ENCODE peak calls at places on chromosomes 4 and X, in eight cellular contexts. F is GM12892, H is heart left ventricle, R is H1, T is ovary, L is lower leg skin, Y is transverse colon, G is HCT116. V is an unnamed sample.

GRCh38 chr4:128228778-128229457 is 58.7 kb downstream of the PGRMC2 start:
- DNase-seq in F (no peak), H (no peak), R (no peak), T (no peak), L (no peak), Y (no peak), G (no peak), V (no peak)

GRCh38 chr4:103046416-103047290 is 27.1 kb upstream of the SLC9B1 start:
- DNase-seq in F (no peak), H (no peak), R (no peak), T (no peak), L (no peak), Y (peak), G (peak), V (no peak)

GRCh38 chrX:108447303-108447702 is 7.7 kb downstream of the COL4A5 start:
- DNase-seq in F (no peak), H (no peak), R (no peak), T (no peak), L (no peak), Y (no peak), G (no peak), V (no peak)

GRCh38 chr4:7660640-7661039 is 225.9 kb upstream of the PSAPL1 start:
- DNase-seq in F (no peak), H (no peak), R (no peak), T (no peak), L (no peak), Y (no peak), G (no peak), V (no peak)

GRCh38 chr4:145341381-145341780 is 140.3 kb upstream of the SMAD1 start:
- DNase-seq in F (no peak), H (no peak), R (no peak), T (no peak), L (no peak), Y (no peak), G (no peak), V (no peak)

GRCh38 chrX:118971552-118971951 is 2.9 kb upstream of the LONRF3 start:
- DNase-seq in F (no peak), H (no peak), R (no peak), T (no peak), L (no peak), Y (no peak), G (no peak), V (no peak)

GRCh38 chrX:71558920-71559319 is 19.3 kb upstream of the GCNA start:
- DNase-seq in F (no peak), H (no peak), R (no peak), T (no peak), L (no peak), Y (no peak), G (no peak), V (no peak)

GRCh38 chr4:337932-338758 is 531 bp downstream of the ZNF141 start:
- DNase-seq in F (no peak), H (peak), R (no peak), T (peak), L (peak), Y (no peak), G (no peak), V (no peak)

GRCh38 chr4:188869581-188869980 is 730.3 kb downstream of the TRIML1 start:
- DNase-seq in F (no peak), H (no peak), R (no peak), T (no peak), L (no peak), Y (no peak), G (no peak), V (no peak)

DNA sequence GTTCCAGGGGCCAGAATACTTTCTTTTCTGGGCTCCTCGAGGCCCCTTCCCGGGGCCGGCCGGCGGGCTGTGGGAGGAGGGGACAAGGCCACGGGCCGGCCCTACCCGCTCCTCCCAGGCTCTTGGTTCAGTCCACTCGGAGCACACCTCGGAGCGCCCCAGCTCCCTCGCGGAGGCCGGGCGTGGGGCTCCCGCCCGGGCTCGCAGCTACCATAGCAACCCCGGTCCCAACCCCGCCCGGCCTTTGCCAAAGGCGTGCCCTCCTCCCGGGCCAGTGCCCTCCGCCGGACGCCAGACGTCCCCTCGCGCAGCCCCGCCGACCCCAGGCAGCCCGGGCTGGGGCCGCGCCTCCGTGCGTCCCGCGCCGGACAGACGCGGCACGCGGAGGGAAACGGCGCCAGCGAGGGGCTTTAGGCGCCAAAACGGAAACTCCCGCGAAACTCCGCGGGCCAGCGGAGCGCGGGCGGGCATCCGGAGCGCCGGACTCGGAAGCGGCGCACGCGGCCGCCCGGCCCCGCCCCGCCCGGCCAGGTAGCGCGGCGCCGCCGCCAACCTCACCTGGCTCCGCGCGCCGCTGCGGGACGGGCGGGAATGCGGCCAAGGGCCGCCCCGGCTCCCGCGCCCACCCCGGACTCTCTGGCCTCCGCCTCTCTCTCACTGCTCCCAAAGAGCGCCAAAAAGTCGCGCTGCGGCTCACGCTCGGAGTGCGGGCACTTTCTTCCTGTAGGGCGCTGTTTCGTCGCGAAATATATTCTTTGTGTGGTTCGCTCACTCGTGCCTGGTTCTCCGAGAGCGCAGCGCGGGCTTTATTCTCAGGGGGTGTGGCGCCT is 633 bp upstream of the MBNL3 start:
- DNase-seq in F (peak), H (peak), R (no peak), T (peak), L (peak), Y (peak), G (no peak), V (peak)
- TF ChIP-seq POLR2A in F (peak), H (no peak), R (peak), T (no peak), L (no peak), Y (peak), G (no peak), V (no peak)

DNA sequence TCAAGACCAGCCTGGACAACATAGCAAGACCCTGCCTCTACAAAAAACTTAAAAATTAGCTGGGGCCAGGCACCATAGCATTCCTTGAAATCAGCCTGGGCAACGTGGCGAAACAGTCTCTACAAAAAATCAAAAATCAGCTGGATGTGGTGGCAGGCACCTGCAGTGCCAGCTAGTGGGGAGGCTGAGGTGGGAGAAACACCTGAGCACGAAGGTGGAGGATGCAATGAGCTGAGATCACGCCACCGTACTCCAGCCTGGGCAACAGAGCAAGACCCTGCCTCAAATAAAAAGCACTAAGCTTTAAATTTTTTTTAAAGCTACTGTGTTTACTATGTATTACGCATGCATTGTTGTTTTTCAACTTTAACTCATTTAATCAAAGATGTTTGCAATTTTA is 3.2 kb downstream of the RPL9 start:
- DNase-seq in F (no peak), H (no peak), R (no peak), T (no peak), L (no peak), Y (no peak), G (no peak), V (no peak)
- TF ChIP-seq POLR2A in F (no peak), H (no peak), R (no peak), T (no peak), L (no peak), Y (no peak), G (no peak), V (no peak)

GRCh38 chr4:51842554-51843308 is at the start of gene DCUN1D4:
- DNase-seq in F (peak), H (peak), R (peak), T (peak), L (peak), Y (peak), G (peak), V (peak)
- TF ChIP-seq POLR2A in F (no peak), H (peak), R (peak), T (peak), L (no peak), Y (peak), G (no peak), V (no peak)

DNA sequence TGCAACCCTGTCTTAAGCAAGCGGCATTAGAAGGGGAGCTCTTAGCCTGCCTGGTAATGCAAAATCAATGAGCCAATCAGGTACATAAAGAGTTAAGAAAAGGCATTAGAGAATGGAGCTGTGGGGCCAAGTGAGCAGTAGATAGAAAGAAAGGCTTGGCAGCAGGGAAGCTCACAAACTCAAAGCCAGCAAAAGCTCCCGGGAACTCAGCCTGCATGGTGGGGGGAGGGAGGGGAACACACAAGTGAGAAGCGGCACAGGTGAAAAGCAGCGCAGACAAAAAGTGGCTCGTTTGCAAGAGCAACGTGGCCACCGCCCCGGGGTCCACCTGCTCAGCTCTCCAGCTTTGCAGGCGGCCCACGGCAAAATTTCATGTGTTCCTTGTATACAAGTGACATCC is 818.5 kb downstream of the FAM133A start:
- DNase-seq in F (no peak), H (no peak), R (peak), T (no peak), L (no peak), Y (no peak), G (no peak), V (no peak)
- TF ChIP-seq POLR2A in F (no peak), H (no peak), R (no peak), T (no peak), L (no peak), Y (no peak), G (no peak), V (no peak)

GRCh38 chrX:19836337-19836736 is 51.1 kb downstream of the SH3KBP1 start:
- DNase-seq in F (no peak), H (no peak), R (no peak), T (no peak), L (no peak), Y (no peak), G (no peak), V (no peak)

GRCh38 chrX:19842542-19842941 is 44.9 kb downstream of the SH3KBP1 start:
- DNase-seq in F (no peak), H (no peak), R (no peak), T (no peak), L (peak), Y (no peak), G (no peak), V (no peak)

GRCh38 chrX:19839770-19840254 is 47.6 kb downstream of the SH3KBP1 start:
- DNase-seq in F (no peak), H (no peak), R (no peak), T (no peak), L (no peak), Y (no peak), G (peak), V (no peak)

GRCh38 chrX:19840899-19841648 is 46.3 kb downstream of the SH3KBP1 start:
- DNase-seq in F (no peak), H (no peak), R (peak), T (no peak), L (peak), Y (no peak), G (no peak), V (no peak)
- TF ChIP-seq POLR2A in F (peak), H (no peak), R (no peak), T (no peak), L (no peak), Y (no peak), G (no peak), V (peak)